ENCODE peak calls at places on chromosomes 2 and 18, in eight cellular contexts. One of them, this sample, is unnamed. For H3K4me1, the result is how much of the 10 kb centered on the place peaks cover.

GRCh38 chr18:53817976-53818950 is 406.2 kb downstream of the MBD2 start:
- DNase-seq in hepatocyte: no peak
- DNase-seq in prostate gland: no peak
- DNase-seq in HCT116: no peak
- DNase-seq in CD4-positive, alpha-beta memory T cell: no peak
- DNase-seq in fibroblast of lung: no peak
- DNase-seq in mesendoderm: no peak
- DNase-seq in right cardiac atrium: no peak
- DNase-seq in this sample: no peak

GRCh38 chr18:70329076-70329475 is 40.2 kb downstream of the SOCS6 start:
- DNase-seq in prostate gland: no peak
- DNase-seq in fibroblast of lung: no peak
- DNase-seq in HCT116: no peak
- DNase-seq in mesendoderm: no peak
- DNase-seq in right cardiac atrium: no peak
- DNase-seq in CD4-positive, alpha-beta memory T cell: no peak
- DNase-seq in hepatocyte: no peak
- DNase-seq in this sample: no peak

GRCh38 chr2:105736145-105736544 is 8.6 kb upstream of the NCK2 start:
- DNase-seq in hepatocyte: no peak
- DNase-seq in fibroblast of lung: no peak
- DNase-seq in mesendoderm: peak
- DNase-seq in HCT116: no peak
- DNase-seq in prostate gland: no peak
- DNase-seq in right cardiac atrium: no peak
- DNase-seq in CD4-positive, alpha-beta memory T cell: no peak
- DNase-seq in this sample: no peak

GRCh38 chr18:50340078-50340477 is 34.8 kb upstream of the SKA1 start:
- DNase-seq in hepatocyte: no peak
- DNase-seq in right cardiac atrium: no peak
- DNase-seq in prostate gland: no peak
- DNase-seq in HCT116: no peak
- DNase-seq in fibroblast of lung: no peak
- DNase-seq in mesendoderm: peak
- DNase-seq in CD4-positive, alpha-beta memory T cell: no peak
- DNase-seq in this sample: no peak

GRCh38 chr2:210092791-210093190 is 78.4 kb downstream of the KANSL1L start:
- DNase-seq in HCT116: no peak
- DNase-seq in CD4-positive, alpha-beta memory T cell: no peak
- DNase-seq in right cardiac atrium: no peak
- DNase-seq in prostate gland: no peak
- DNase-seq in fibroblast of lung: no peak
- DNase-seq in mesendoderm: peak
- DNase-seq in hepatocyte: no peak
- DNase-seq in this sample: no peak

GRCh38 chr2:135530313-135531230 is at the start of gene ZRANB3:
- DNase-seq in mesendoderm: peak
- DNase-seq in right cardiac atrium: peak
- DNase-seq in fibroblast of lung: peak
- DNase-seq in hepatocyte: peak
- DNase-seq in CD4-positive, alpha-beta memory T cell: peak
- DNase-seq in prostate gland: peak
- DNase-seq in HCT116: peak
- DNase-seq in this sample: peak

GRCh38 chr2:237966250-237966564 is 607 bp upstream of the UBE2F start:
- DNase-seq in fibroblast of lung: no peak
- DNase-seq in right cardiac atrium: no peak
- DNase-seq in prostate gland: no peak
- DNase-seq in CD4-positive, alpha-beta memory T cell: no peak
- DNase-seq in hepatocyte: no peak
- DNase-seq in mesendoderm: no peak
- DNase-seq in HCT116: no peak
- DNase-seq in this sample: no peak

GRCh38 chr2:200584639-200585038 is 1.2 kb upstream of the AOX1 start:
- DNase-seq in HCT116: no peak
- DNase-seq in CD4-positive, alpha-beta memory T cell: no peak
- DNase-seq in hepatocyte: no peak
- DNase-seq in prostate gland: no peak
- DNase-seq in mesendoderm: no peak
- DNase-seq in fibroblast of lung: no peak
- DNase-seq in right cardiac atrium: no peak
- DNase-seq in this sample: no peak

GRCh38 chr2:109136542-109136941 is 7.5 kb downstream of the SH3RF3 start:
- DNase-seq in fibroblast of lung: no peak
- DNase-seq in hepatocyte: no peak
- DNase-seq in prostate gland: no peak
- DNase-seq in mesendoderm: no peak
- DNase-seq in HCT116: no peak
- DNase-seq in CD4-positive, alpha-beta memory T cell: no peak
- DNase-seq in right cardiac atrium: no peak
- DNase-seq in this sample: no peak

GRCh38 chr2:195594248-195594647 is 62.8 kb upstream of the SLC39A10 start:
- DNase-seq in HCT116: no peak
- DNase-seq in fibroblast of lung: no peak
- DNase-seq in right cardiac atrium: no peak
- DNase-seq in prostate gland: no peak
- DNase-seq in mesendoderm: peak
- DNase-seq in hepatocyte: no peak
- DNase-seq in CD4-positive, alpha-beta memory T cell: no peak
- DNase-seq in this sample: no peak

GRCh38 chr2:183204397-183204796 is 80.2 kb downstream of the NUP35 start:
- DNase-seq in HCT116: no peak
- DNase-seq in right cardiac atrium: no peak
- DNase-seq in fibroblast of lung: no peak
- DNase-seq in hepatocyte: no peak
- DNase-seq in prostate gland: no peak
- DNase-seq in mesendoderm: no peak
- DNase-seq in CD4-positive, alpha-beta memory T cell: no peak
- DNase-seq in this sample: no peak

GRCh38 chr2:69177063-69177771 is 164.2 kb downstream of the ANTXR1 start:
- DNase-seq in CD4-positive, alpha-beta memory T cell: no peak
- DNase-seq in hepatocyte: peak
- DNase-seq in prostate gland: no peak
- DNase-seq in mesendoderm: peak
- DNase-seq in right cardiac atrium: peak
- DNase-seq in fibroblast of lung: peak
- DNase-seq in HCT116: no peak
- DNase-seq in this sample: no peak
- H3K27ac ChIP-seq in CD4-positive, alpha-beta memory T cell: no peak
- H3K27ac ChIP-seq in hepatocyte: peak
- H3K27ac ChIP-seq in prostate gland: peak
- H3K27ac ChIP-seq in mesendoderm: peak
- H3K27ac ChIP-seq in right cardiac atrium: peak
- H3K27ac ChIP-seq in fibroblast of lung: peak
- H3K27ac ChIP-seq in HCT116: no peak
- H3K27ac ChIP-seq in this sample: peak

GRCh38 chr2:235551965-235552364 is 58.1 kb downstream of the AGAP1 start:
- DNase-seq in mesendoderm: peak
- DNase-seq in HCT116: peak
- DNase-seq in CD4-positive, alpha-beta memory T cell: no peak
- DNase-seq in fibroblast of lung: peak
- DNase-seq in hepatocyte: peak
- DNase-seq in prostate gland: peak
- DNase-seq in right cardiac atrium: peak
- DNase-seq in this sample: peak

GRCh38 chr2:235549735-235550377 is 56.0 kb downstream of the AGAP1 start:
- DNase-seq in prostate gland: no peak
- DNase-seq in HCT116: no peak
- DNase-seq in right cardiac atrium: peak
- DNase-seq in hepatocyte: no peak
- DNase-seq in CD4-positive, alpha-beta memory T cell: no peak
- DNase-seq in mesendoderm: no peak
- DNase-seq in fibroblast of lung: no peak
- DNase-seq in this sample: no peak

GRCh38 chr2:235552671-235553070 is 58.8 kb downstream of the AGAP1 start:
- DNase-seq in fibroblast of lung: no peak
- DNase-seq in mesendoderm: no peak
- DNase-seq in HCT116: no peak
- DNase-seq in right cardiac atrium: peak
- DNase-seq in hepatocyte: no peak
- DNase-seq in prostate gland: no peak
- DNase-seq in CD4-positive, alpha-beta memory T cell: no peak
- DNase-seq in this sample: no peak

GRCh38 chr2:235550378-235550760 is 56.5 kb downstream of the AGAP1 start:
- DNase-seq in hepatocyte: no peak
- DNase-seq in mesendoderm: no peak
- DNase-seq in CD4-positive, alpha-beta memory T cell: no peak
- DNase-seq in right cardiac atrium: peak
- DNase-seq in prostate gland: no peak
- DNase-seq in HCT116: no peak
- DNase-seq in fibroblast of lung: no peak
- DNase-seq in this sample: no peak

DNA sequence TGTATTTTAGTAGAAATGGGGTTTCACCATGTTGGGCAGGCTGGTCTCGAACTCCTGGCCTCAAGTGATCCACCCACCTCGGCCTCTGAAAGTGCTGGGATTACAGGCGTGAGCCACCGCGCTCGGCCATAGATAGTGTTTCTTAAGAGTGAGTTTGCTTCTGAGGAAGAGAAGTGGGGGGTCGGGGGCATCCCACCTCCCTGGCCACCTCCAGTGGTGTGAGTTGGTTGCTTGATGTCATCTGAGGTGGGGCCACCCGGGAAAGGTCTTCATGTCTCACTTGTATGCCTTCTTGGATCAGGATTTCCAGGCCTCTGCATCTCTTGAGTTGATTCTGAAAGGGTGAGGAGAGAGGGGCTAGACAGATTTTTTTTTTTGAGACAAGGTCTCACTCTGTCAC is 57.1 kb downstream of the AGAP1 start:
- DNase-seq in mesendoderm: no peak
- DNase-seq in hepatocyte: no peak
- DNase-seq in right cardiac atrium: peak
- DNase-seq in CD4-positive, alpha-beta memory T cell: no peak
- DNase-seq in HCT116: no peak
- DNase-seq in fibroblast of lung: no peak
- DNase-seq in prostate gland: no peak
- DNase-seq in this sample: no peak
- H3K4me1 ChIP-seq in mesendoderm: under half
- H3K4me1 ChIP-seq in hepatocyte: under half
- H3K4me1 ChIP-seq in right cardiac atrium: under half
- H3K4me1 ChIP-seq in CD4-positive, alpha-beta memory T cell: under half
- H3K4me1 ChIP-seq in HCT116: under half
- H3K4me1 ChIP-seq in fibroblast of lung: under half
- H3K4me1 ChIP-seq in prostate gland: under half
- H3K4me1 ChIP-seq in this sample: under half

DNA sequence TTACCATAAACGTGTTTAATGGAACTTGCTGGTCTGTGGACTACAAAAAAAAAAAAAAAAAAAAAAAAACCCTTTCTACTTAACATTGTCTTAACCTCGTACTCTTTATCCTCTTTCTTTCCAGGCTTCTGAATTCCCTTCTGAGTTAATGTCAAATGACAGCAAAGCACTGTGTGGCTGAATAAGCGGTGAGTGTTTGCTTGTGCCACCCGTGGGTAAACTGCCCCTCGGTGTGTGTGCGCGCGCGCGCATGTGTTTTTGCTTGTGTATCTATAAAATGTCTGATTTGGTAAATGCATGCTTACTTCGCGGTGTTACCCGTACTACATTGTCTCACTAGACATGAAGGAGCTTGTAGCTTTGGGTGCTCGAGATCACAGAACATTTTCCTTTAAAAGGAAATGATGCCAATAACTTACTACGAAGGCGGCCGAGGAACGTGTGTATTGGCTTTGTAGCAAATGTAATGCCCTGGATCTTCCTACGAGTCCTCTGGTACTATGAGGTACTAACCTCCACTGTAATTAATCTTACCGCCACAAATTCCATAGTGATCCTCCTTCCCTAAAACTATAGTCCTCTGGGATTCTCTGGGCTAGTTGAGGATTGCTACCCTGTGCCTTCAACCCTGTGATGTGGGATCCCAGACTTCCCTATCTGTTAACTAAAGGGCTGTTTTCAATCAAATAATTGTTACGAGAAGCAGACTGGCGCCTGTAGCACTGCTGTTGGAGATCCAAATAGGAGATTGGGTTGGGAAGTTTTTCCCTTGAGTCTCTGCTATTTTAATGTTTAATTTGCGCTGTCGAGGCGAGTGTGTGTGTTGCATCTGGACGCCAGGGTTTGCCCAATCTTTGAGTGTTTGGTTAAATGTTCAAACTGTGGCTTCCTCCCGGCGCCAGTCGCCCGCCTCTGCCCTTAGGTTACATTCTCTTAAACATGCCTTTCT is 1.1 kb downstream of the ID2 start:
- DNase-seq in CD4-positive, alpha-beta memory T cell: peak
- DNase-seq in mesendoderm: peak
- DNase-seq in prostate gland: peak
- DNase-seq in right cardiac atrium: peak
- DNase-seq in HCT116: peak
- DNase-seq in hepatocyte: peak
- DNase-seq in fibroblast of lung: peak
- DNase-seq in this sample: peak
- H3K27ac ChIP-seq in CD4-positive, alpha-beta memory T cell: peak
- H3K27ac ChIP-seq in mesendoderm: peak
- H3K27ac ChIP-seq in prostate gland: peak
- H3K27ac ChIP-seq in right cardiac atrium: peak
- H3K27ac ChIP-seq in HCT116: peak
- H3K27ac ChIP-seq in hepatocyte: peak
- H3K27ac ChIP-seq in fibroblast of lung: peak
- H3K27ac ChIP-seq in this sample: peak

DNA sequence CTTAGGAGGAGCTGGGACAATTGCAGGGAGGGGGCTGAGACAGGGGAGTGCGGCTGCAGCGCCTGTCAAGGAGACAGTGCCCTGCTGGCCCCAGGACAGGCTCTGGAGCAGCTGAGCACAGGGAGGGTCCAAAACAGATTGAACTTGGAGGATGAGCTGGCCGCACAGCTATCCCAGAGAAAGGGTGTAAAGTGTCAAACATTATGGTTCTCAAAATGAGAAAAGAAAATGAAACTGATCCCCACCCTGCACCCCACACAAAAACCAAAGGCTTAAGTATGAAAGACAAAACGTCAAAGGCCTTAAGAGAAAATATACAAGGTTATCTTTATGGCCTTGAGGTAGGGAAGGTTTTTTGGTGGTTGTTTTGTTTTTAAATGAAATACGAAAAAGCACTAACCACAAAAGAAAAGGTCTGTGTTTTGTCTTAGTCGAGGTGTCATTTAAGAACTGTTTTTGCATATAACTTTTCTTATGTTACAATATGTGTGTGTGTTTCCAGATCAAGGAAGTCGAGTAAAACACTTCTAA is 111.8 kb downstream of the HDAC4 start:
- DNase-seq in right cardiac atrium: peak
- DNase-seq in hepatocyte: no peak
- DNase-seq in fibroblast of lung: no peak
- DNase-seq in mesendoderm: no peak
- DNase-seq in HCT116: no peak
- DNase-seq in prostate gland: no peak
- DNase-seq in CD4-positive, alpha-beta memory T cell: peak
- DNase-seq in this sample: no peak
- H3K4me1 ChIP-seq in right cardiac atrium: under half
- H3K4me1 ChIP-seq in hepatocyte: under half
- H3K4me1 ChIP-seq in fibroblast of lung: under half
- H3K4me1 ChIP-seq in mesendoderm: under half
- H3K4me1 ChIP-seq in HCT116: under half
- H3K4me1 ChIP-seq in prostate gland: under half
- H3K4me1 ChIP-seq in CD4-positive, alpha-beta memory T cell: half or more
- H3K4me1 ChIP-seq in this sample: under half

GRCh38 chr2:176129825-176130152 is 284 bp downstream of the HOXD8 start:
- DNase-seq in CD4-positive, alpha-beta memory T cell: no peak
- DNase-seq in mesendoderm: no peak
- DNase-seq in HCT116: no peak
- DNase-seq in fibroblast of lung: no peak
- DNase-seq in hepatocyte: no peak
- DNase-seq in prostate gland: no peak
- DNase-seq in right cardiac atrium: no peak
- DNase-seq in this sample: no peak
- H3K27ac ChIP-seq in CD4-positive, alpha-beta memory T cell: no peak
- H3K27ac ChIP-seq in mesendoderm: no peak
- H3K27ac ChIP-seq in HCT116: peak
- H3K27ac ChIP-seq in fibroblast of lung: no peak
- H3K27ac ChIP-seq in hepatocyte: no peak
- H3K27ac ChIP-seq in prostate gland: peak
- H3K27ac ChIP-seq in right cardiac atrium: no peak
- H3K27ac ChIP-seq in this sample: peak

GRCh38 chr18:33946322-33946721 is 278.4 kb downstream of the NOL4 start:
- DNase-seq in mesendoderm: no peak
- DNase-seq in prostate gland: no peak
- DNase-seq in HCT116: no peak
- DNase-seq in fibroblast of lung: peak
- DNase-seq in CD4-positive, alpha-beta memory T cell: no peak
- DNase-seq in right cardiac atrium: no peak
- DNase-seq in hepatocyte: no peak
- DNase-seq in this sample: no peak
- H3K4me1 ChIP-seq in mesendoderm: under half
- H3K4me1 ChIP-seq in prostate gland: under half
- H3K4me1 ChIP-seq in HCT116: under half
- H3K4me1 ChIP-seq in fibroblast of lung: under half
- H3K4me1 ChIP-seq in CD4-positive, alpha-beta memory T cell: under half
- H3K4me1 ChIP-seq in right cardiac atrium: under half
- H3K4me1 ChIP-seq in hepatocyte: under half
- H3K4me1 ChIP-seq in this sample: under half

This sample was measured in thyroid gland.